ENCODE peak calls at places on chromosomes 12 and 14, in ten cellular contexts. Z is RKO; I is anterior cingulate cortex; U is HCT116; D is omental fat pad; E is Right ventricle myocardium superior; L is HTR-8/SVneo; O is head of caudate nucleus; K is stimulated activated CD4-positive, alpha-beta T cell treated with anti-CD3 and anti-CD28 coated beads, Interleukin-4, amount 100 ng/mL, for 1 hour; R is hypothalamus. F is an unnamed sample.

GRCh38 chr12:131618303-131618658 is 92.6 kb upstream of the SFSWAP start:
- DNase-seq in Z (no peak), I (no peak), U (no peak), D (no peak), E (no peak), L (no peak), O (no peak), K (no peak), R (no peak), F (no peak)

GRCh38 chr14:106841701-106842100 is 1315.3 kb downstream of the TMEM121 start:
- DNase-seq in Z (peak), I (no peak), U (no peak), D (no peak), E (no peak), L (no peak), O (no peak), K (no peak), R (no peak), F (no peak)

GRCh38 chr12:112121780-112122565 is 3.4 kb upstream of the TRAFD1 start:
- DNase-seq in Z (no peak), I (peak), U (peak), D (peak), E (peak), L (no peak), O (peak), K (no peak), R (no peak), F (peak)

GRCh38 chr12:13242926-13243325 is 46.4 kb downstream of the EMP1 start:
- DNase-seq in Z (no peak), I (no peak), U (no peak), D (no peak), E (no peak), L (no peak), O (no peak), K (no peak), R (no peak), F (no peak)

GRCh38 chr12:54298904-54299303 is 1.9 kb downstream of the NFE2 start:
- DNase-seq in Z (no peak), I (no peak), U (no peak), D (no peak), E (no peak), L (no peak), O (no peak), K (no peak), R (no peak), F (no peak)

GRCh38 chr12:24630446-24630845 is 318.5 kb downstream of the BCAT1 start:
- DNase-seq in Z (no peak), I (no peak), U (no peak), D (no peak), E (no peak), L (no peak), O (no peak), K (no peak), R (no peak), F (no peak)

GRCh38 chr14:92560106-92560865 is 46.7 kb downstream of the RIN3 start:
- DNase-seq in Z (no peak), I (no peak), U (no peak), D (no peak), E (no peak), L (no peak), O (no peak), K (no peak), R (no peak), F (no peak)

GRCh38 chr14:45426685-45427282 is 173.8 kb upstream of the MIS18BP1 start:
- DNase-seq in Z (peak), I (no peak), U (peak), D (no peak), E (no peak), L (peak), O (no peak), K (no peak), R (no peak), F (no peak)

GRCh38 chr12:48157889-48158370 is 615 bp upstream of the ASB8 start:
- DNase-seq in Z (no peak), I (no peak), U (no peak), D (no peak), E (no peak), L (no peak), O (no peak), K (no peak), R (no peak), F (no peak)

GRCh38 chr12:110424237-110424636 is 20.7 kb upstream of the ANAPC7 start:
- DNase-seq in Z (no peak), I (no peak), U (no peak), D (no peak), E (no peak), L (no peak), O (no peak), K (no peak), R (no peak), F (peak)

GRCh38 chr12:642633-643477 is 20.4 kb downstream of the NINJ2 start:
- DNase-seq in Z (peak), I (peak), U (no peak), D (no peak), E (peak), L (peak), O (peak), K (peak), R (no peak), F (peak)

GRCh38 chr14:105767315-105767714 is 240.9 kb downstream of the TMEM121 start:
- DNase-seq in Z (no peak), I (no peak), U (no peak), D (no peak), E (no peak), L (no peak), O (no peak), K (no peak), R (no peak), F (peak)

GRCh38 chr14:91867316-91867988 is at the start of gene TC2N:
- DNase-seq in Z (no peak), I (no peak), U (no peak), D (no peak), E (no peak), L (no peak), O (no peak), K (no peak), R (no peak), F (no peak)

GRCh38 chr12:51827925-51828818 is 20.3 kb downstream of the FIGNL2 start:
- DNase-seq in Z (peak), I (no peak), U (no peak), D (no peak), E (no peak), L (no peak), O (no peak), K (peak), R (no peak), F (no peak)

GRCh38 chr12:109463776-109464175 is 13.3 kb downstream of the KCTD10 start:
- DNase-seq in Z (no peak), I (no peak), U (no peak), D (no peak), E (no peak), L (no peak), O (no peak), K (no peak), R (no peak), F (no peak)

GRCh38 chr12:49533331-49533730 is 5.5 kb upstream of the KCNH3 start:
- DNase-seq in Z (no peak), I (no peak), U (no peak), D (no peak), E (no peak), L (no peak), O (no peak), K (no peak), R (no peak), F (no peak)

GRCh38 chr12:19967486-19967885 is 400.9 kb upstream of the PDE3A start:
- DNase-seq in Z (peak), I (no peak), U (no peak), D (no peak), E (no peak), L (peak), O (no peak), K (no peak), R (no peak), F (no peak)

GRCh38 chr12:10361084-10361483 is 28.8 kb downstream of the KLRK1 start:
- DNase-seq in Z (peak), I (no peak), U (no peak), D (no peak), E (no peak), L (no peak), O (peak), K (no peak), R (no peak), F (no peak)

GRCh38 chr12:129082441-129082840 is 229.2 kb downstream of the GLT1D1 start:
- DNase-seq in Z (no peak), I (no peak), U (no peak), D (no peak), E (no peak), L (no peak), O (no peak), K (no peak), R (no peak), F (no peak)

GRCh38 chr12:94777936-94778335 is 127.6 kb upstream of the TMCC3 start:
- DNase-seq in Z (no peak), I (no peak), U (no peak), D (no peak), E (no peak), L (no peak), O (no peak), K (no peak), R (no peak), F (no peak)

GRCh38 chr14:73924337-73924736 is 25.6 kb downstream of the FAM161B start:
- DNase-seq in Z (peak), I (no peak), U (no peak), D (no peak), E (no peak), L (no peak), O (no peak), K (no peak), R (no peak), F (no peak)

GRCh38 chr12:110862331-110862730 is 15.5 kb downstream of the CCDC63 start:
- DNase-seq in Z (no peak), I (no peak), U (no peak), D (no peak), E (no peak), L (no peak), O (no peak), K (no peak), R (no peak), F (no peak)

GRCh38 chr14:62736426-62737043 is 308.7 kb downstream of the KCNH5 start:
- DNase-seq in Z (no peak), I (no peak), U (no peak), D (no peak), E (no peak), L (no peak), O (no peak), K (no peak), R (no peak), F (no peak)

F was measured in suprapubic skin.